ENCODE peak calls at places on chromosomes 5 and 9, in nine cellular contexts. One of them, this sample, is unnamed.

GRCh38 chr9:137380171-137380570 is 42.8 kb downstream of the EXD3 start:
- DNase-seq in Right ventricle myocardium superior: no peak
- DNase-seq in lung microvascular endothelial cell: no peak
- DNase-seq in dermis blood vessel endothelial cell: no peak
- DNase-seq in cardiac fibroblast: no peak
- DNase-seq in MV-4-11: no peak
- DNase-seq in fibroblast of mammary gland: no peak
- DNase-seq in activated naive CD4-positive, alpha-beta T cell treated with anti-CD3 and anti-CD28 coated beads for 36 hours: no peak
- DNase-seq in C1 segment of cervical spinal cord: no peak
- DNase-seq in this sample: no peak

GRCh38 chr9:131478421-131478868 is 24.3 kb upstream of the POMT1 start:
- DNase-seq in Right ventricle myocardium superior: peak; percentile 63
- DNase-seq in lung microvascular endothelial cell: peak; percentile 65
- DNase-seq in dermis blood vessel endothelial cell: peak; percentile 67
- DNase-seq in cardiac fibroblast: peak; percentile 34
- DNase-seq in MV-4-11: no peak
- DNase-seq in fibroblast of mammary gland: peak; percentile 23
- DNase-seq in activated naive CD4-positive, alpha-beta T cell treated with anti-CD3 and anti-CD28 coated beads for 36 hours: peak; percentile 66
- DNase-seq in C1 segment of cervical spinal cord: no peak
- DNase-seq in this sample: peak; percentile 15

GRCh38 chr5:18652404-18653215 is 1018.4 kb downstream of the TAF11L14 start:
- DNase-seq in Right ventricle myocardium superior: no peak
- DNase-seq in lung microvascular endothelial cell: no peak
- DNase-seq in dermis blood vessel endothelial cell: no peak
- DNase-seq in cardiac fibroblast: no peak
- DNase-seq in MV-4-11: no peak
- DNase-seq in fibroblast of mammary gland: no peak
- DNase-seq in activated naive CD4-positive, alpha-beta T cell treated with anti-CD3 and anti-CD28 coated beads for 36 hours: no peak
- DNase-seq in C1 segment of cervical spinal cord: no peak
- DNase-seq in this sample: no peak

GRCh38 chr5:169265888-169266287 is 35.1 kb downstream of the SLIT3 start:
- DNase-seq in Right ventricle myocardium superior: no peak
- DNase-seq in lung microvascular endothelial cell: no peak
- DNase-seq in dermis blood vessel endothelial cell: no peak
- DNase-seq in cardiac fibroblast: peak; percentile 12
- DNase-seq in MV-4-11: no peak
- DNase-seq in fibroblast of mammary gland: peak; percentile 20
- DNase-seq in activated naive CD4-positive, alpha-beta T cell treated with anti-CD3 and anti-CD28 coated beads for 36 hours: no peak
- DNase-seq in C1 segment of cervical spinal cord: no peak
- DNase-seq in this sample: no peak

GRCh38 chr5:74281191-74281590 is 359.3 kb downstream of the ENC1 start:
- DNase-seq in Right ventricle myocardium superior: no peak
- DNase-seq in lung microvascular endothelial cell: no peak
- DNase-seq in dermis blood vessel endothelial cell: no peak
- DNase-seq in cardiac fibroblast: no peak
- DNase-seq in MV-4-11: no peak
- DNase-seq in fibroblast of mammary gland: no peak
- DNase-seq in activated naive CD4-positive, alpha-beta T cell treated with anti-CD3 and anti-CD28 coated beads for 36 hours: no peak
- DNase-seq in C1 segment of cervical spinal cord: no peak
- DNase-seq in this sample: no peak

GRCh38 chr5:535781-536698 is 11.8 kb upstream of the SLC9A3 start:
- DNase-seq in Right ventricle myocardium superior: no peak
- DNase-seq in lung microvascular endothelial cell: no peak
- DNase-seq in dermis blood vessel endothelial cell: no peak
- DNase-seq in cardiac fibroblast: no peak
- DNase-seq in MV-4-11: no peak
- DNase-seq in fibroblast of mammary gland: no peak
- DNase-seq in activated naive CD4-positive, alpha-beta T cell treated with anti-CD3 and anti-CD28 coated beads for 36 hours: no peak
- DNase-seq in C1 segment of cervical spinal cord: no peak
- DNase-seq in this sample: no peak

GRCh38 chr5:36346891-36347290 is 45.2 kb upstream of the RANBP3L start:
- DNase-seq in Right ventricle myocardium superior: no peak
- DNase-seq in lung microvascular endothelial cell: no peak
- DNase-seq in dermis blood vessel endothelial cell: no peak
- DNase-seq in cardiac fibroblast: no peak
- DNase-seq in MV-4-11: no peak
- DNase-seq in fibroblast of mammary gland: no peak
- DNase-seq in activated naive CD4-positive, alpha-beta T cell treated with anti-CD3 and anti-CD28 coated beads for 36 hours: no peak
- DNase-seq in C1 segment of cervical spinal cord: no peak
- DNase-seq in this sample: no peak

GRCh38 chr9:136074706-136075105 is 20.4 kb downstream of the NACC2 start:
- DNase-seq in Right ventricle myocardium superior: no peak
- DNase-seq in lung microvascular endothelial cell: no peak
- DNase-seq in dermis blood vessel endothelial cell: no peak
- DNase-seq in cardiac fibroblast: no peak
- DNase-seq in MV-4-11: no peak
- DNase-seq in fibroblast of mammary gland: no peak
- DNase-seq in activated naive CD4-positive, alpha-beta T cell treated with anti-CD3 and anti-CD28 coated beads for 36 hours: no peak
- DNase-seq in C1 segment of cervical spinal cord: no peak
- DNase-seq in this sample: no peak

GRCh38 chr5:71836547-71837112 is 117.6 kb downstream of the CARTPT start:
- DNase-seq in Right ventricle myocardium superior: no peak
- DNase-seq in lung microvascular endothelial cell: no peak
- DNase-seq in dermis blood vessel endothelial cell: no peak
- DNase-seq in cardiac fibroblast: peak; percentile 38
- DNase-seq in MV-4-11: peak; percentile 68
- DNase-seq in fibroblast of mammary gland: peak; percentile 24
- DNase-seq in activated naive CD4-positive, alpha-beta T cell treated with anti-CD3 and anti-CD28 coated beads for 36 hours: no peak
- DNase-seq in C1 segment of cervical spinal cord: no peak
- DNase-seq in this sample: peak; percentile 88

GRCh38 chr9:95085036-95085770 is 232.3 kb downstream of the FANCC start:
- DNase-seq in Right ventricle myocardium superior: no peak
- DNase-seq in lung microvascular endothelial cell: no peak
- DNase-seq in dermis blood vessel endothelial cell: no peak
- DNase-seq in cardiac fibroblast: no peak
- DNase-seq in MV-4-11: no peak
- DNase-seq in fibroblast of mammary gland: no peak
- DNase-seq in activated naive CD4-positive, alpha-beta T cell treated with anti-CD3 and anti-CD28 coated beads for 36 hours: no peak
- DNase-seq in C1 segment of cervical spinal cord: no peak
- DNase-seq in this sample: no peak

GRCh38 chr9:33186457-33187168 is 19.5 kb upstream of the B4GALT1 start:
- DNase-seq in Right ventricle myocardium superior: peak; percentile 54
- DNase-seq in lung microvascular endothelial cell: peak; percentile 67
- DNase-seq in dermis blood vessel endothelial cell: peak; percentile 46
- DNase-seq in cardiac fibroblast: peak; percentile 74
- DNase-seq in MV-4-11: no peak
- DNase-seq in fibroblast of mammary gland: no peak
- DNase-seq in activated naive CD4-positive, alpha-beta T cell treated with anti-CD3 and anti-CD28 coated beads for 36 hours: peak; percentile 53
- DNase-seq in C1 segment of cervical spinal cord: no peak
- DNase-seq in this sample: peak; percentile 84

GRCh38 chr9:127693143-127693542 is 13.6 kb upstream of the CFAP157 start:
- DNase-seq in Right ventricle myocardium superior: no peak
- DNase-seq in lung microvascular endothelial cell: no peak
- DNase-seq in dermis blood vessel endothelial cell: no peak
- DNase-seq in cardiac fibroblast: no peak
- DNase-seq in MV-4-11: no peak
- DNase-seq in fibroblast of mammary gland: no peak
- DNase-seq in activated naive CD4-positive, alpha-beta T cell treated with anti-CD3 and anti-CD28 coated beads for 36 hours: no peak
- DNase-seq in C1 segment of cervical spinal cord: no peak
- DNase-seq in this sample: no peak

GRCh38 chr9:128214571-128215490 is 11.7 kb downstream of the DNM1 start:
- DNase-seq in Right ventricle myocardium superior: no peak
- DNase-seq in lung microvascular endothelial cell: peak; percentile 23
- DNase-seq in dermis blood vessel endothelial cell: no peak
- DNase-seq in cardiac fibroblast: peak; percentile 16
- DNase-seq in MV-4-11: no peak
- DNase-seq in fibroblast of mammary gland: peak; percentile 32
- DNase-seq in activated naive CD4-positive, alpha-beta T cell treated with anti-CD3 and anti-CD28 coated beads for 36 hours: no peak
- DNase-seq in C1 segment of cervical spinal cord: no peak
- DNase-seq in this sample: peak; percentile 15

GRCh38 chr9:22240619-22241018 is 206.0 kb upstream of the DMRTA1 start:
- DNase-seq in Right ventricle myocardium superior: no peak
- DNase-seq in lung microvascular endothelial cell: peak; percentile 46
- DNase-seq in dermis blood vessel endothelial cell: peak; percentile 43
- DNase-seq in cardiac fibroblast: peak; percentile 78
- DNase-seq in MV-4-11: no peak
- DNase-seq in fibroblast of mammary gland: peak; percentile 80
- DNase-seq in activated naive CD4-positive, alpha-beta T cell treated with anti-CD3 and anti-CD28 coated beads for 36 hours: peak; percentile 11
- DNase-seq in C1 segment of cervical spinal cord: no peak
- DNase-seq in this sample: peak; percentile 6

GRCh38 chr9:76143834-76144233 is 250.4 kb downstream of the RFK start:
- DNase-seq in Right ventricle myocardium superior: no peak
- DNase-seq in lung microvascular endothelial cell: no peak
- DNase-seq in dermis blood vessel endothelial cell: no peak
- DNase-seq in cardiac fibroblast: no peak
- DNase-seq in MV-4-11: peak; percentile 80
- DNase-seq in fibroblast of mammary gland: no peak
- DNase-seq in activated naive CD4-positive, alpha-beta T cell treated with anti-CD3 and anti-CD28 coated beads for 36 hours: no peak
- DNase-seq in C1 segment of cervical spinal cord: no peak
- DNase-seq in this sample: peak; percentile 47

GRCh38 chr9:90544488-90544887 is 98.1 kb downstream of the DIRAS2 start:
- DNase-seq in Right ventricle myocardium superior: no peak
- DNase-seq in lung microvascular endothelial cell: no peak
- DNase-seq in dermis blood vessel endothelial cell: no peak
- DNase-seq in cardiac fibroblast: no peak
- DNase-seq in MV-4-11: no peak
- DNase-seq in fibroblast of mammary gland: no peak
- DNase-seq in activated naive CD4-positive, alpha-beta T cell treated with anti-CD3 and anti-CD28 coated beads for 36 hours: no peak
- DNase-seq in C1 segment of cervical spinal cord: no peak
- DNase-seq in this sample: no peak

GRCh38 chr5:59786271-59786805 is 107.2 kb downstream of the PDE4D start:
- DNase-seq in Right ventricle myocardium superior: no peak
- DNase-seq in lung microvascular endothelial cell: peak; percentile 80
- DNase-seq in dermis blood vessel endothelial cell: peak; percentile 83
- DNase-seq in cardiac fibroblast: peak; percentile 91
- DNase-seq in MV-4-11: no peak
- DNase-seq in fibroblast of mammary gland: peak; percentile 83
- DNase-seq in activated naive CD4-positive, alpha-beta T cell treated with anti-CD3 and anti-CD28 coated beads for 36 hours: no peak
- DNase-seq in C1 segment of cervical spinal cord: no peak
- DNase-seq in this sample: peak; percentile 92

GRCh38 chr5:172188893-172189692 is 1.1 kb upstream of the STK10 start:
- DNase-seq in Right ventricle myocardium superior: no peak
- DNase-seq in lung microvascular endothelial cell: no peak
- DNase-seq in dermis blood vessel endothelial cell: no peak
- DNase-seq in cardiac fibroblast: no peak
- DNase-seq in MV-4-11: no peak
- DNase-seq in fibroblast of mammary gland: no peak
- DNase-seq in activated naive CD4-positive, alpha-beta T cell treated with anti-CD3 and anti-CD28 coated beads for 36 hours: no peak
- DNase-seq in C1 segment of cervical spinal cord: no peak
- DNase-seq in this sample: no peak

GRCh38 chr5:67037171-67037570 is 159.4 kb downstream of the CD180 start:
- DNase-seq in Right ventricle myocardium superior: no peak
- DNase-seq in lung microvascular endothelial cell: no peak
- DNase-seq in dermis blood vessel endothelial cell: no peak
- DNase-seq in cardiac fibroblast: peak; percentile 35
- DNase-seq in MV-4-11: no peak
- DNase-seq in fibroblast of mammary gland: peak; percentile 36
- DNase-seq in activated naive CD4-positive, alpha-beta T cell treated with anti-CD3 and anti-CD28 coated beads for 36 hours: no peak
- DNase-seq in C1 segment of cervical spinal cord: no peak
- DNase-seq in this sample: no peak